ENCODE peak calls at places on chromosomes 12 and 14, in nine cellular contexts. One of them, this sample, is unnamed.

GRCh38 chr12:58608711-58609110 is 311.6 kb downstream of the LRIG3 start:
- DNase-seq in neural progenitor cell: no peak
- DNase-seq in AG04450: no peak
- DNase-seq in AG10803: peak; percentile 65
- DNase-seq in brain microvascular endothelial cell: no peak
- DNase-seq in tibial artery: no peak
- DNase-seq in uterus: no peak
- DNase-seq in CD4-positive, alpha-beta T cell: no peak
- DNase-seq in Calu3: no peak
- DNase-seq in this sample: no peak

GRCh38 chr14:105945891-105946290 is 419.5 kb downstream of the TMEM121 start:
- DNase-seq in neural progenitor cell: no peak
- DNase-seq in AG04450: no peak
- DNase-seq in AG10803: no peak
- DNase-seq in brain microvascular endothelial cell: no peak
- DNase-seq in tibial artery: no peak
- DNase-seq in uterus: no peak
- DNase-seq in CD4-positive, alpha-beta T cell: no peak
- DNase-seq in Calu3: peak; percentile 61
- DNase-seq in this sample: no peak

GRCh38 chr12:9039397-9039977 is 50.1 kb downstream of the KLRG1 start:
- DNase-seq in neural progenitor cell: peak; percentile 66
- DNase-seq in AG04450: peak; percentile 4
- DNase-seq in AG10803: peak; percentile 47
- DNase-seq in brain microvascular endothelial cell: peak; percentile 52
- DNase-seq in tibial artery: no peak
- DNase-seq in uterus: no peak
- DNase-seq in CD4-positive, alpha-beta T cell: no peak
- DNase-seq in Calu3: peak; percentile 13
- DNase-seq in this sample: peak; percentile 18

GRCh38 chr12:67721216-67721615 is 72.7 kb downstream of the DYRK2 start:
- DNase-seq in neural progenitor cell: no peak
- DNase-seq in AG04450: no peak
- DNase-seq in AG10803: no peak
- DNase-seq in brain microvascular endothelial cell: no peak
- DNase-seq in tibial artery: no peak
- DNase-seq in uterus: no peak
- DNase-seq in CD4-positive, alpha-beta T cell: no peak
- DNase-seq in Calu3: no peak
- DNase-seq in this sample: no peak

GRCh38 chr14:99784508-99784907 is 8.7 kb upstream of the EML1 start:
- DNase-seq in neural progenitor cell: no peak
- DNase-seq in AG04450: no peak
- DNase-seq in AG10803: no peak
- DNase-seq in brain microvascular endothelial cell: no peak
- DNase-seq in tibial artery: no peak
- DNase-seq in uterus: peak; percentile 2
- DNase-seq in CD4-positive, alpha-beta T cell: no peak
- DNase-seq in Calu3: no peak
- DNase-seq in this sample: no peak

GRCh38 chr12:130203151-130203550 is 40.9 kb downstream of the FZD10 start:
- DNase-seq in neural progenitor cell: no peak
- DNase-seq in AG04450: no peak
- DNase-seq in AG10803: no peak
- DNase-seq in brain microvascular endothelial cell: no peak
- DNase-seq in tibial artery: no peak
- DNase-seq in uterus: peak; percentile 39
- DNase-seq in CD4-positive, alpha-beta T cell: no peak
- DNase-seq in Calu3: no peak
- DNase-seq in this sample: no peak

GRCh38 chr14:99177876-99178630 is 93.9 kb downstream of the BCL11B start:
- DNase-seq in neural progenitor cell: no peak
- DNase-seq in AG04450: no peak
- DNase-seq in AG10803: no peak
- DNase-seq in brain microvascular endothelial cell: no peak
- DNase-seq in tibial artery: no peak
- DNase-seq in uterus: no peak
- DNase-seq in CD4-positive, alpha-beta T cell: no peak
- DNase-seq in Calu3: no peak
- DNase-seq in this sample: no peak

GRCh38 chr12:132452596-132453350 is 37.2 kb upstream of the FBRSL1 start:
- DNase-seq in neural progenitor cell: no peak
- DNase-seq in AG04450: no peak
- DNase-seq in AG10803: no peak
- DNase-seq in brain microvascular endothelial cell: no peak
- DNase-seq in tibial artery: no peak
- DNase-seq in uterus: no peak
- DNase-seq in CD4-positive, alpha-beta T cell: no peak
- DNase-seq in Calu3: no peak
- DNase-seq in this sample: no peak

GRCh38 chr14:93263416-93263815 is 56.4 kb downstream of the UBR7 start:
- DNase-seq in neural progenitor cell: no peak
- DNase-seq in AG04450: no peak
- DNase-seq in AG10803: no peak
- DNase-seq in brain microvascular endothelial cell: peak; percentile 31
- DNase-seq in tibial artery: no peak
- DNase-seq in uterus: no peak
- DNase-seq in CD4-positive, alpha-beta T cell: no peak
- DNase-seq in Calu3: no peak
- DNase-seq in this sample: no peak

GRCh38 chr12:105289114-105289904 is 41.2 kb upstream of the C12orf75 start:
- DNase-seq in neural progenitor cell: no peak
- DNase-seq in AG04450: no peak
- DNase-seq in AG10803: peak; percentile 28
- DNase-seq in brain microvascular endothelial cell: peak; percentile 28
- DNase-seq in tibial artery: no peak
- DNase-seq in uterus: no peak
- DNase-seq in CD4-positive, alpha-beta T cell: no peak
- DNase-seq in Calu3: no peak
- DNase-seq in this sample: no peak

GRCh38 chr14:100866666-100867630 is 36.6 kb downstream of the RTL1 start:
- DNase-seq in neural progenitor cell: no peak
- DNase-seq in AG04450: no peak
- DNase-seq in AG10803: no peak
- DNase-seq in brain microvascular endothelial cell: no peak
- DNase-seq in tibial artery: peak; percentile 48
- DNase-seq in uterus: no peak
- DNase-seq in CD4-positive, alpha-beta T cell: peak; percentile 23
- DNase-seq in Calu3: no peak
- DNase-seq in this sample: no peak

GRCh38 chr12:51639361-51639760 is 48.3 kb downstream of the SCN8A start:
- DNase-seq in neural progenitor cell: no peak
- DNase-seq in AG04450: no peak
- DNase-seq in AG10803: peak; percentile 64
- DNase-seq in brain microvascular endothelial cell: no peak
- DNase-seq in tibial artery: no peak
- DNase-seq in uterus: no peak
- DNase-seq in CD4-positive, alpha-beta T cell: no peak
- DNase-seq in Calu3: no peak
- DNase-seq in this sample: no peak

GRCh38 chr12:99334737-99335136 is 312.8 kb upstream of the GARIN6 start:
- DNase-seq in neural progenitor cell: peak; percentile 9
- DNase-seq in AG04450: no peak
- DNase-seq in AG10803: no peak
- DNase-seq in brain microvascular endothelial cell: no peak
- DNase-seq in tibial artery: no peak
- DNase-seq in uterus: no peak
- DNase-seq in CD4-positive, alpha-beta T cell: no peak
- DNase-seq in Calu3: no peak
- DNase-seq in this sample: no peak

GRCh38 chr12:116592731-116593130 is 33.5 kb downstream of the MAP1LC3B2 start:
- DNase-seq in neural progenitor cell: no peak
- DNase-seq in AG04450: no peak
- DNase-seq in AG10803: peak; percentile 93
- DNase-seq in brain microvascular endothelial cell: no peak
- DNase-seq in tibial artery: no peak
- DNase-seq in uterus: no peak
- DNase-seq in CD4-positive, alpha-beta T cell: no peak
- DNase-seq in Calu3: no peak
- DNase-seq in this sample: no peak

GRCh38 chr12:124403273-124403672 is 108.4 kb downstream of the RFLNA start:
- DNase-seq in neural progenitor cell: no peak
- DNase-seq in AG04450: no peak
- DNase-seq in AG10803: no peak
- DNase-seq in brain microvascular endothelial cell: no peak
- DNase-seq in tibial artery: peak; percentile 90
- DNase-seq in uterus: peak; percentile 77
- DNase-seq in CD4-positive, alpha-beta T cell: no peak
- DNase-seq in Calu3: no peak
- DNase-seq in this sample: no peak

GRCh38 chr12:110932048-110932447 is 11.7 kb upstream of the MYL2 start:
- DNase-seq in neural progenitor cell: peak; percentile 31
- DNase-seq in AG04450: no peak
- DNase-seq in AG10803: no peak
- DNase-seq in brain microvascular endothelial cell: no peak
- DNase-seq in tibial artery: no peak
- DNase-seq in uterus: no peak
- DNase-seq in CD4-positive, alpha-beta T cell: no peak
- DNase-seq in Calu3: no peak
- DNase-seq in this sample: no peak
- TF ChIP-seq CTCF in neural progenitor cell: peak; percentile 61
- TF ChIP-seq CTCF in AG04450: peak; percentile 18
- TF ChIP-seq CTCF in AG10803: peak; percentile 7
- TF ChIP-seq CTCF in brain microvascular endothelial cell: peak; percentile 57
- TF ChIP-seq CTCF in tibial artery: no peak
- TF ChIP-seq CTCF in uterus: no peak
- TF ChIP-seq CTCF in CD4-positive, alpha-beta T cell: no peak
- TF ChIP-seq CTCF in Calu3: no peak
- TF ChIP-seq CTCF in this sample: peak; percentile 63

GRCh38 chr14:53325176-53325806 is 172.2 kb upstream of the DDHD1 start:
- DNase-seq in neural progenitor cell: peak; percentile 38
- DNase-seq in AG04450: no peak
- DNase-seq in AG10803: no peak
- DNase-seq in brain microvascular endothelial cell: no peak
- DNase-seq in tibial artery: no peak
- DNase-seq in uterus: no peak
- DNase-seq in CD4-positive, alpha-beta T cell: no peak
- DNase-seq in Calu3: no peak
- DNase-seq in this sample: no peak
- TF ChIP-seq CTCF in neural progenitor cell: peak; percentile 67
- TF ChIP-seq CTCF in AG04450: peak; percentile 66
- TF ChIP-seq CTCF in AG10803: no peak
- TF ChIP-seq CTCF in brain microvascular endothelial cell: peak; percentile 62
- TF ChIP-seq CTCF in tibial artery: no peak
- TF ChIP-seq CTCF in uterus: peak; percentile 25
- TF ChIP-seq CTCF in CD4-positive, alpha-beta T cell: no peak
- TF ChIP-seq CTCF in Calu3: no peak
- TF ChIP-seq CTCF in this sample: peak; percentile 42

DNA sequence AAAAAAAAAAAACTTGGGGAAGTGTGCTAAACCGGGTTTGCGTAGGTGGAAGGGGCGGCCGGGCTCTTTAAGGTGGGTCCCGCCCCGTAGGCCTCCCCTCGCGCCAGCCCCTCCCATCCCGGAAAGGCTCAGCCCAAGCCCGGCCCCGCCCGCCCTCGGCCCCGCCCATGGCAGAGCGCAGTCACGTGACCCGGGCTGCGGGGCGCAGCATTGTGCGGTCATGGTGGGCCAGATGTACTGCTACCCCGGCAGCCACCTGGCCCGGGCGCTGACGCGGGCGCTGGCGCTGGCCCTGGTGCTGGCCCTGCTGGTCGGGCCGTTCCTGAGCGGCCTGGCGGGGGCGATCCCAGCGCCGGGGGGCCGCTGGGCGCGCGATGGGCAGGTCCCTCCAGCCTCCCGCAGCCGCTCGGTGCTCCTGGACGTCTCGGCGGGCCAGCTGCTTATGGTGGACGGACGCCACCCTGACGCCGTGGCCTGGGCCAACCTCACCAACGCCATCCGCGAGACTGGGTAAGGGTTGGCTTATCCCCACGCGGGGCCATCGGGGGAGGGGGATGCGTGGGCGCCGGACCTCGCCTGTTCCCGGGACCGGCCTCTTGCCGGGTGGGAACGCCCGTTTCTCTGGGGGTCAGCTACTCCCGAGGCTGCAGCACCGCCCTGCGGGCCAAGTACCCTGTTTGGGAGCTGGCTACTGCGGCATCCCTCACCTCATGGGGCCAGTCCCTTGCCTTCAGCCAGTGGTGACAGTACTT is at the start of gene PLBD2:
- DNase-seq in neural progenitor cell: peak; percentile 98
- DNase-seq in AG04450: peak; percentile 81
- DNase-seq in AG10803: peak; percentile 92
- DNase-seq in brain microvascular endothelial cell: peak; percentile 86
- DNase-seq in tibial artery: peak; percentile 96
- DNase-seq in uterus: peak; percentile 96
- DNase-seq in CD4-positive, alpha-beta T cell: peak; percentile 92
- DNase-seq in Calu3: peak; percentile 94
- DNase-seq in this sample: peak; percentile 82
- TF ChIP-seq CTCF in neural progenitor cell: no peak
- TF ChIP-seq CTCF in AG04450: no peak
- TF ChIP-seq CTCF in AG10803: no peak
- TF ChIP-seq CTCF in brain microvascular endothelial cell: peak; percentile 28
- TF ChIP-seq CTCF in tibial artery: peak; percentile 9
- TF ChIP-seq CTCF in uterus: peak; percentile 22
- TF ChIP-seq CTCF in CD4-positive, alpha-beta T cell: no peak
- TF ChIP-seq CTCF in Calu3: no peak
- TF ChIP-seq CTCF in this sample: no peak

GRCh38 chr12:46964496-46965098 is 114.8 kb upstream of the PCED1B start:
- DNase-seq in neural progenitor cell: peak; percentile 91
- DNase-seq in AG04450: peak; percentile 23
- DNase-seq in AG10803: peak; percentile 88
- DNase-seq in brain microvascular endothelial cell: peak; percentile 47
- DNase-seq in tibial artery: no peak
- DNase-seq in uterus: no peak
- DNase-seq in CD4-positive, alpha-beta T cell: no peak
- DNase-seq in Calu3: no peak
- DNase-seq in this sample: no peak

GRCh38 chr12:46970636-46971035 is 108.8 kb upstream of the PCED1B start:
- DNase-seq in neural progenitor cell: no peak
- DNase-seq in AG04450: no peak
- DNase-seq in AG10803: no peak
- DNase-seq in brain microvascular endothelial cell: no peak
- DNase-seq in tibial artery: no peak
- DNase-seq in uterus: no peak
- DNase-seq in CD4-positive, alpha-beta T cell: no peak
- DNase-seq in Calu3: no peak
- DNase-seq in this sample: no peak

GRCh38 chr12:46965137-46965536 is 114.3 kb upstream of the PCED1B start:
- DNase-seq in neural progenitor cell: no peak
- DNase-seq in AG04450: no peak
- DNase-seq in AG10803: no peak
- DNase-seq in brain microvascular endothelial cell: no peak
- DNase-seq in tibial artery: no peak
- DNase-seq in uterus: no peak
- DNase-seq in CD4-positive, alpha-beta T cell: no peak
- DNase-seq in Calu3: no peak
- DNase-seq in this sample: no peak

GRCh38 chr12:46963977-46964376 is 115.4 kb upstream of the PCED1B start:
- DNase-seq in neural progenitor cell: no peak
- DNase-seq in AG04450: no peak
- DNase-seq in AG10803: peak; percentile 89
- DNase-seq in brain microvascular endothelial cell: no peak
- DNase-seq in tibial artery: no peak
- DNase-seq in uterus: no peak
- DNase-seq in CD4-positive, alpha-beta T cell: no peak
- DNase-seq in Calu3: no peak
- DNase-seq in this sample: no peak

DNA sequence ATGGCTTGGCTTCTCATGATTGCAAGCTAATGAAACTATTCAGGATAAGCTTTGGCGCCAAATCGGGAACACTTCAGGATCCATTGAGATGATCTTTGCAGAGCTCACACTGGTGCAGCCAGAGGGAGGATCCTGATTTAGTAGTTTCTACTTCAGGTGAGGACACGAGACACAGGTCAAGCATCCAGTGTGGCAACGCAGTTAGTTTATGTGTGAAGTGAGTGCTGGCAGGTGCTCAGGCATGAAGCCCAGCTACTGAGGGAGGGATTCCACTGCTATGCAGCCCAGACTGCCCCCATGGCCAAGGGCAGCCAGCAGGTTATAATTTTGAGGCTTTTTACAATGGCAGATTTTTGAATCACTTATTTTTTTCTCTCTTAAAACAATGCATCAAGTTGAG is 113.5 kb upstream of the PCED1B start:
- DNase-seq in neural progenitor cell: peak; percentile 15
- DNase-seq in AG04450: no peak
- DNase-seq in AG10803: no peak
- DNase-seq in brain microvascular endothelial cell: no peak
- DNase-seq in tibial artery: no peak
- DNase-seq in uterus: no peak
- DNase-seq in CD4-positive, alpha-beta T cell: no peak
- DNase-seq in Calu3: no peak
- DNase-seq in this sample: no peak
- TF ChIP-seq CTCF in neural progenitor cell: no peak
- TF ChIP-seq CTCF in AG04450: no peak
- TF ChIP-seq CTCF in AG10803: no peak
- TF ChIP-seq CTCF in brain microvascular endothelial cell: no peak
- TF ChIP-seq CTCF in tibial artery: no peak
- TF ChIP-seq CTCF in uterus: no peak
- TF ChIP-seq CTCF in CD4-positive, alpha-beta T cell: no peak
- TF ChIP-seq CTCF in Calu3: no peak
- TF ChIP-seq CTCF in this sample: no peak

This sample was measured in HCT116.